ENCODE peak calls at places on chromosomes 5 and 9, in six cellular contexts. L is lower leg skin; B is omental fat pad; A is K562; N is osteocyte; J is CD4-positive, alpha-beta T cell. S is an unnamed sample.
A peak's percentile ranks its signal among the peaks of the same experiment; 100 is the strongest.

GRCh38 chr5:107700486-107700885 is 29.7 kb upstream of the EFNA5 start:
- DNase-seq in L (no peak), B (no peak), A (no peak), N (no peak), J (no peak), S (no peak)

GRCh38 chr9:137077010-137077747 is at the start of gene UAP1L1:
- DNase-seq in L (peak; percentile 95), B (no peak), A (peak; percentile 62), N (no peak), J (peak; percentile 40), S (no peak)

GRCh38 chr9:18296702-18297531 is 177.0 kb upstream of the ADAMTSL1 start:
- DNase-seq in L (no peak), B (no peak), A (no peak), N (no peak), J (no peak), S (peak; percentile 27)

GRCh38 chr5:93378073-93378472 is 202.9 kb downstream of the NR2F1-AS1 start:
- DNase-seq in L (no peak), B (no peak), A (no peak), N (no peak), J (no peak), S (no peak)

GRCh38 chr5:16712178-16712577 is 95.4 kb upstream of the RETREG1 start:
- DNase-seq in L (no peak), B (no peak), A (no peak), N (no peak), J (no peak), S (no peak)

GRCh38 chr5:1051366-1051720 is 42.7 kb downstream of the NKD2 start:
- DNase-seq in L (no peak), B (no peak), A (no peak), N (no peak), J (no peak), S (no peak)

GRCh38 chr9:126818482-126818881 is 13.6 kb downstream of the ZBTB43 start:
- DNase-seq in L (no peak), B (no peak), A (no peak), N (peak; percentile 60), J (no peak), S (no peak)

GRCh38 chr9:6384732-6385131 is 28.3 kb upstream of the UHRF2 start:
- DNase-seq in L (no peak), B (no peak), A (no peak), N (no peak), J (no peak), S (no peak)

GRCh38 chr9:99822596-99823391 is 1.1 kb downstream of the NR4A3 start:
- DNase-seq in L (peak; percentile 87), B (no peak), A (no peak), N (no peak), J (peak; percentile 54), S (no peak)

GRCh38 chr5:13331585-13331984 is 612.9 kb downstream of the DNAH5 start:
- DNase-seq in L (peak; percentile 82), B (no peak), A (no peak), N (no peak), J (no peak), S (no peak)

GRCh38 chr9:101631892-101632291 is 37.1 kb upstream of the PPP3R2 start:
- DNase-seq in L (no peak), B (no peak), A (no peak), N (no peak), J (no peak), S (no peak)

GRCh38 chr9:115098226-115098965 is 19.6 kb downstream of the TNC start:
- DNase-seq in L (no peak), B (no peak), A (no peak), N (no peak), J (no peak), S (no peak)

GRCh38 chr9:82679488-82679887 is 383.5 kb downstream of the RASEF start:
- DNase-seq in L (no peak), B (no peak), A (no peak), N (no peak), J (no peak), S (no peak)

GRCh38 chr5:33299621-33300208 is 141.1 kb upstream of the TARS1 start:
- DNase-seq in L (no peak), B (no peak), A (no peak), N (no peak), J (no peak), S (no peak)

GRCh38 chr9:22986556-22986955 is 539.9 kb downstream of the DMRTA1 start:
- DNase-seq in L (no peak), B (no peak), A (no peak), N (no peak), J (no peak), S (no peak)

GRCh38 chr9:36041491-36041890 is 4.8 kb downstream of the RECK start:
- DNase-seq in L (no peak), B (no peak), A (no peak), N (no peak), J (no peak), S (no peak)

GRCh38 chr9:134323741-134324358 is 2.4 kb upstream of the RXRA start:
- DNase-seq in L (no peak), B (no peak), A (peak; percentile 48), N (no peak), J (no peak), S (no peak)

GRCh38 chr5:18553269-18553668 is 919.0 kb downstream of the TAF11L14 start:
- DNase-seq in L (no peak), B (no peak), A (no peak), N (no peak), J (no peak), S (no peak)

GRCh38 chr9:22041329-22041728 is 32.2 kb upstream of the CDKN2B start:
- DNase-seq in L (no peak), B (no peak), A (no peak), N (no peak), J (no peak), S (no peak)

GRCh38 chr9:14298607-14299022 is 15.3 kb downstream of the NFIB start:
- DNase-seq in L (no peak), B (no peak), A (no peak), N (no peak), J (no peak), S (no peak)

GRCh38 chr9:137029058-137029922 is 1.3 kb upstream of the ABCA2 start:
- DNase-seq in L (peak; percentile 94), B (peak; percentile 74), A (peak; percentile 81), N (peak; percentile 93), J (peak; percentile 49), S (no peak)

GRCh38 chr5:100902406-100903035 is 561 bp downstream of the ST8SIA4 start:
- DNase-seq in L (no peak), B (no peak), A (no peak), N (no peak), J (peak; percentile 26), S (no peak)

GRCh38 chr9:1918642-1919041 is 96.5 kb upstream of the SMARCA2 start:
- DNase-seq in L (no peak), B (no peak), A (no peak), N (no peak), J (no peak), S (no peak)

GRCh38 chr5:116455061-116455460 is 119.6 kb downstream of the SEMA6A start:
- DNase-seq in L (no peak), B (no peak), A (no peak), N (no peak), J (no peak), S (no peak)

GRCh38 chr9:98600631-98601030 is 108.1 kb downstream of the GABBR2 start:
- DNase-seq in L (peak; percentile 66), B (no peak), A (no peak), N (no peak), J (no peak), S (no peak)

GRCh38 chr9:98598861-98599260 is 109.9 kb downstream of the GABBR2 start:
- DNase-seq in L (peak; percentile 53), B (no peak), A (no peak), N (no peak), J (no peak), S (no peak)

GRCh38 chr9:98597372-98597771 is 111.4 kb downstream of the GABBR2 start:
- DNase-seq in L (peak; percentile 29), B (no peak), A (no peak), N (no peak), J (no peak), S (no peak)

GRCh38 chr9:98596486-98596885 is 112.2 kb downstream of the GABBR2 start:
- DNase-seq in L (peak; percentile 37), B (no peak), A (no peak), N (no peak), J (no peak), S (no peak)

GRCh38 chr9:98599566-98599965 is 109.2 kb downstream of the GABBR2 start:
- DNase-seq in L (peak; percentile 63), B (no peak), A (no peak), N (no peak), J (no peak), S (no peak)
- TF ChIP-seq CTCF in L (no peak), B (no peak), A (no peak), N (no peak), J (no peak), S (no peak)

GRCh38 chr5:140547508-140548299 is at the start of gene EIF4EBP3:
- DNase-seq in L (peak; percentile 99), B (peak; percentile 87), A (peak; percentile 89), N (peak; percentile 98), J (peak; percentile 88), S (peak; percentile 92)
- TF ChIP-seq CTCF in L (peak; percentile 94), B (no peak), A (peak; percentile 64), N (peak; percentile 64), J (peak; percentile 72), S (peak; percentile 61)

DNA sequence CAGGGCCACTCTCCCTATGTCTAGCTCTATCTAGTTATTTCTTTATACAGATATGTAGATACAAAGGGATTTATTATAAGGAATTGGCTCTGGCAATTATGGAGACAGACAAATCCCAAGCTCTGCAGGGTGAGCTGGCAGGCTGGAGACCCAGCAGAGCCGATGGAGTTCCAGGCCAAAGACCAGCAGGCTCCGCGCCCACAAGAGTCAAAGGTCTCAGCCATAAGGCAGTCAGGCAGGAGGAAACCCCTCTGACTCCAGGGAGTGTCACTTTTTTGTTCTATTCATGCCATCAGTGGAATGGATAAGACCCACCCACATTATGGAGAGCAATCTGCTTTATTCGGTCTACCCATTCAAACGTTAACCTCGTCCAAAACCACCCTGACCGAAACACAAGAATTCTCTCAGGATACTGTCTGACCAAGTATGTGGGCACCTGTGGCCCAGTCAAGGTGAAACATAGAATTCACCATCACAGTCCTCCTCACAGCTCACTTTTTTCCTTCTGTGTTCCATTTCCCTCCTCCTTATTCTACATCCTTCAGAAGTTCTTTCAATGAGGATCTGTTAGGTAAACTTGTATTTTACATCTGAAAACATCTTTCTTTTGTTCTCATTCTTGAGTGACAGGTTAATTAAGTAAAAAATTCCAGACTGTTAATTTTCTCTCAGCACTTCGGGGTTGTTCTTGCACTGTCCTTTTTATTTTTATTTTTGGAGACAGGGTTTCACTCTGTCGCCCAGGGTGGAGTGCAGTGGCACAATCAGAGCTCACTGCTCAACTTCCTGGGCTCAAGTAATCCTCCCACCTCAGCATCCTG is 21.2 kb downstream of the RNF130 start:
- DNase-seq in L (no peak), B (no peak), A (no peak), N (no peak), J (no peak), S (no peak)
- TF ChIP-seq CTCF in L (no peak), B (no peak), A (no peak), N (no peak), J (no peak), S (no peak)

DNA sequence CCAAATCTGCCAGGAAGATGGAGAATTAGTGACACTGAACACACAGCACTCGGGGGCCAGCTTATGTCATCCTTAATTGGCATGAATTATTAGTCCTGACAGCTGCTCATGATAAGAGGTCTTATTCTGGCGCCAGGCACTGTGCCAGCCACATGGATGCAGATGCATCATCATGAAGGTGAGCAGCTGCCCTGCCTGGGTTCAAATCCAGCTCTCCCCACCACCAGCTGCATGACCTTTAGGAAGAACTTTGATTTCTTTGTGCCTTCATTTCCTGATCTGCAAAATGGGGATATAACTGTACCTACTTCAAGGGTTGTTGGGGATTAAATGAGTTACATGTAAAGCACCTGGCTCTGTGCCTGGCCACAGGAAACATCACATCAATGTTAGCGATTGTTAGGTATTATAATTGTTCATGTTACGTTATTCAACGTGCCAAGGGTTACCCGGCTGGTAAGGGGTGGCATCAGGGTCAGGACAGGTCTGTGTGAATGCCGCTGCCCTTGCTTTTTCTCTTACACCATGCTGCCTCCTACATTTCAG is 5.7 kb downstream of the ANKS6 start:
- DNase-seq in L (peak; percentile 81), B (no peak), A (no peak), N (no peak), J (no peak), S (no peak)
- TF ChIP-seq CTCF in L (no peak), B (no peak), A (no peak), N (no peak), J (no peak), S (no peak)

S was measured in AG09319.